ENCODE peak calls at places on chromosomes 11 and 22, in four cellular contexts. E, V, D and M are unnamed samples.

GRCh38 chr11:132976115-132976514 is 556.2 kb downstream of the OPCML start:
- DNase-seq in E (no peak), V (no peak), D (no peak), M (no peak)

GRCh38 chr11:126443120-126443519 is 87.6 kb downstream of the ST3GAL4 start:
- DNase-seq in E (no peak), V (no peak), D (no peak), M (no peak)

GRCh38 chr22:27318516-27318915 is 483.0 kb downstream of the MN1 start:
- DNase-seq in E (no peak), V (no peak), D (no peak), M (peak)

GRCh38 chr11:9821008-9821752 is 157.3 kb downstream of the SWAP70 start:
- DNase-seq in E (no peak), V (no peak), D (no peak), M (no peak)

GRCh38 chr22:40463017-40463631 is 92.7 kb downstream of the SGSM3 start:
- DNase-seq in E (no peak), V (no peak), D (no peak), M (peak)

GRCh38 chr11:71251159-71251721 is 1.1 kb downstream of the SHANK2 start:
- DNase-seq in E (peak), V (no peak), D (peak), M (no peak)

GRCh38 chr11:59011672-59012071 is 72.4 kb downstream of the GLYATL1 start:
- DNase-seq in E (no peak), V (no peak), D (no peak), M (no peak)

GRCh38 chr22:25120093-25120561 is 79.5 kb upstream of the CRYBB3 start:
- DNase-seq in E (no peak), V (peak), D (peak), M (peak)

GRCh38 chr11:109062445-109062844 is 359.5 kb upstream of the C11orf87 start:
- DNase-seq in E (no peak), V (no peak), D (peak), M (no peak)

GRCh38 chr11:119108151-119108856 is 1.2 kb downstream of the C2CD2L start:
- DNase-seq in E (no peak), V (no peak), D (peak), M (peak)

GRCh38 chr11:78740175-78741161 is 165.8 kb upstream of the NARS2 start:
- DNase-seq in E (no peak), V (no peak), D (no peak), M (peak)

GRCh38 chr11:68665471-68665870 is 18.9 kb upstream of the GAL start:
- DNase-seq in E (no peak), V (no peak), D (no peak), M (no peak)

GRCh38 chr11:69292221-69292648 is 1.7 kb upstream of the MYEOV start:
- DNase-seq in E (peak), V (peak), D (no peak), M (no peak)

GRCh38 chr11:115226556-115226955 is 277.7 kb downstream of the CADM1 start:
- DNase-seq in E (peak), V (peak), D (peak), M (no peak)

GRCh38 chr11:42657169-42657568 is 654.6 kb upstream of the API5 start:
- DNase-seq in E (no peak), V (no peak), D (no peak), M (no peak)

GRCh38 chr22:45738206-45738605 is 66.6 kb downstream of the ATXN10 start:
- DNase-seq in E (no peak), V (no peak), D (peak), M (no peak)

GRCh38 chr11:64539711-64540420 is 51.2 kb upstream of the SLC22A12 start:
- DNase-seq in E (no peak), V (no peak), D (no peak), M (no peak)

GRCh38 chr11:108654994-108655631 is 9.8 kb upstream of the DDX10 start:
- DNase-seq in E (peak), V (peak), D (peak), M (peak)

GRCh38 chr11:86487670-86488069 is 113.0 kb downstream of the CCDC81 start:
- DNase-seq in E (no peak), V (peak), D (no peak), M (no peak)

GRCh38 chr22:19105456-19105855 is 16.8 kb downstream of the DGCR2 start:
- DNase-seq in E (no peak), V (no peak), D (no peak), M (no peak)

GRCh38 chr11:104078250-104078649 is 41.8 kb downstream of the DDI1 start:
- DNase-seq in E (no peak), V (no peak), D (no peak), M (no peak)

GRCh38 chr11:12706531-12707499 is 32.6 kb downstream of the TEAD1 start:
- DNase-seq in E (no peak), V (no peak), D (peak), M (peak)

GRCh38 chr22:19776433-19777031 is 16.0 kb downstream of the TBX1 start:
- DNase-seq in E (no peak), V (no peak), D (no peak), M (no peak)

GRCh38 chr11:115503083-115503885 is 931 bp downstream of the CADM1 start:
- DNase-seq in E (peak), V (peak), D (peak), M (peak)